ENCODE peak calls at places on chromosomes 7 and 10, in five cellular contexts. One of them, this sample, is unnamed.

GRCh38 chr7:30694218-30694745 is 12.0 kb upstream of the CRHR2 start:
- DNase-seq in NAMALWA: no peak
- DNase-seq in stimulated activated naive CD4-positive, alpha-beta T cell treated with Interleukin-2 at 50 U/mL for 16 hours: no peak
- DNase-seq in cardiac muscle cell: peak; percentile 47
- DNase-seq in HEK293T: no peak
- DNase-seq in this sample: no peak

GRCh38 chr7:31883761-31884164 is 186.4 kb downstream of the PDE1C start:
- DNase-seq in cardiac muscle cell: no peak
- DNase-seq in stimulated activated naive CD4-positive, alpha-beta T cell treated with Interleukin-2 at 50 U/mL for 16 hours: no peak
- DNase-seq in NAMALWA: no peak
- DNase-seq in HEK293T: no peak
- DNase-seq in this sample: no peak

GRCh38 chr7:77238703-77239136 is 39.1 kb upstream of the FGL2 start:
- DNase-seq in NAMALWA: no peak
- DNase-seq in cardiac muscle cell: no peak
- DNase-seq in HEK293T: no peak
- DNase-seq in stimulated activated naive CD4-positive, alpha-beta T cell treated with Interleukin-2 at 50 U/mL for 16 hours: no peak
- DNase-seq in this sample: no peak

GRCh38 chr7:42053834-42054233 is 183.2 kb downstream of the GLI3 start:
- DNase-seq in stimulated activated naive CD4-positive, alpha-beta T cell treated with Interleukin-2 at 50 U/mL for 16 hours: no peak
- DNase-seq in NAMALWA: no peak
- DNase-seq in HEK293T: no peak
- DNase-seq in cardiac muscle cell: no peak
- DNase-seq in this sample: no peak

GRCh38 chr10:128710795-128711183 is 584.6 kb upstream of the MKI67 start:
- DNase-seq in stimulated activated naive CD4-positive, alpha-beta T cell treated with Interleukin-2 at 50 U/mL for 16 hours: no peak
- DNase-seq in NAMALWA: no peak
- DNase-seq in cardiac muscle cell: no peak
- DNase-seq in HEK293T: no peak
- DNase-seq in this sample: no peak

GRCh38 chr7:10429031-10429430 is 544.6 kb upstream of the PHF14 start:
- DNase-seq in stimulated activated naive CD4-positive, alpha-beta T cell treated with Interleukin-2 at 50 U/mL for 16 hours: no peak
- DNase-seq in NAMALWA: no peak
- DNase-seq in cardiac muscle cell: no peak
- DNase-seq in HEK293T: no peak
- DNase-seq in this sample: no peak

GRCh38 chr10:61302124-61302523 is 151.1 kb downstream of the TMEM26 start:
- DNase-seq in cardiac muscle cell: no peak
- DNase-seq in stimulated activated naive CD4-positive, alpha-beta T cell treated with Interleukin-2 at 50 U/mL for 16 hours: no peak
- DNase-seq in HEK293T: no peak
- DNase-seq in NAMALWA: no peak
- DNase-seq in this sample: no peak

GRCh38 chr10:103580011-103580410 is 86.5 kb downstream of the NEURL1 start:
- DNase-seq in stimulated activated naive CD4-positive, alpha-beta T cell treated with Interleukin-2 at 50 U/mL for 16 hours: no peak
- DNase-seq in HEK293T: no peak
- DNase-seq in cardiac muscle cell: no peak
- DNase-seq in NAMALWA: no peak
- DNase-seq in this sample: no peak

GRCh38 chr7:155220881-155221280 is 76.8 kb upstream of the INSIG1 start:
- DNase-seq in NAMALWA: no peak
- DNase-seq in stimulated activated naive CD4-positive, alpha-beta T cell treated with Interleukin-2 at 50 U/mL for 16 hours: no peak
- DNase-seq in cardiac muscle cell: no peak
- DNase-seq in HEK293T: no peak
- DNase-seq in this sample: no peak

GRCh38 chr7:75715864-75716263 is 22.9 kb downstream of the HIP1 start:
- DNase-seq in NAMALWA: no peak
- DNase-seq in HEK293T: no peak
- DNase-seq in stimulated activated naive CD4-positive, alpha-beta T cell treated with Interleukin-2 at 50 U/mL for 16 hours: no peak
- DNase-seq in cardiac muscle cell: no peak
- DNase-seq in this sample: no peak

GRCh38 chr7:35624299-35625186 is 70.4 kb downstream of the HERPUD2 start:
- DNase-seq in HEK293T: peak; percentile 66
- DNase-seq in stimulated activated naive CD4-positive, alpha-beta T cell treated with Interleukin-2 at 50 U/mL for 16 hours: no peak
- DNase-seq in cardiac muscle cell: peak; percentile 72
- DNase-seq in NAMALWA: peak; percentile 83
- DNase-seq in this sample: peak; percentile 54

GRCh38 chr10:11655839-11656238 is 44.4 kb upstream of the USP6NL start:
- DNase-seq in stimulated activated naive CD4-positive, alpha-beta T cell treated with Interleukin-2 at 50 U/mL for 16 hours: no peak
- DNase-seq in HEK293T: no peak
- DNase-seq in NAMALWA: no peak
- DNase-seq in cardiac muscle cell: no peak
- DNase-seq in this sample: no peak

GRCh38 chr7:102318482-102318971 is 31.9 kb downstream of the SH2B2 start:
- DNase-seq in stimulated activated naive CD4-positive, alpha-beta T cell treated with Interleukin-2 at 50 U/mL for 16 hours: no peak
- DNase-seq in HEK293T: no peak
- DNase-seq in cardiac muscle cell: no peak
- DNase-seq in NAMALWA: peak; percentile 59
- DNase-seq in this sample: no peak

GRCh38 chr10:14671383-14671782 is 103.3 kb downstream of the FAM107B start:
- DNase-seq in HEK293T: no peak
- DNase-seq in stimulated activated naive CD4-positive, alpha-beta T cell treated with Interleukin-2 at 50 U/mL for 16 hours: no peak
- DNase-seq in cardiac muscle cell: no peak
- DNase-seq in NAMALWA: no peak
- DNase-seq in this sample: no peak

GRCh38 chr10:88983939-88984338 is 6.7 kb upstream of the FAS start:
- DNase-seq in stimulated activated naive CD4-positive, alpha-beta T cell treated with Interleukin-2 at 50 U/mL for 16 hours: no peak
- DNase-seq in cardiac muscle cell: no peak
- DNase-seq in NAMALWA: no peak
- DNase-seq in HEK293T: no peak
- DNase-seq in this sample: no peak